ENCODE peak calls at places on chromosomes 2 and 18, in nine cellular contexts. One of them, this sample, is unnamed.

GRCh38 chr18:55575949-55576348 is 12.0 kb downstream of the TCF4 start:
- DNase-seq in AG10803: no peak
- DNase-seq in kidney epithelial cell: no peak
- DNase-seq in PC-3: no peak
- DNase-seq in fibroblast of lung: no peak
- DNase-seq in Peyer's patch: no peak
- DNase-seq in right lobe of liver: no peak
- DNase-seq in GM10248: no peak
- DNase-seq in GM13976: no peak
- DNase-seq in this sample: no peak

GRCh38 chr2:27891063-27891819 is 712 bp downstream of the BABAM2 start:
- DNase-seq in fibroblast of lung: peak
- DNase-seq in PC-3: peak
- DNase-seq in AG10803: peak
- DNase-seq in GM13976: peak
- DNase-seq in GM10248: peak
- DNase-seq in right lobe of liver: peak
- DNase-seq in kidney epithelial cell: no peak
- DNase-seq in Peyer's patch: peak
- DNase-seq in this sample: peak

GRCh38 chr18:76518543-76519155 is 23.6 kb upstream of the ZNF516 start:
- DNase-seq in kidney epithelial cell: no peak
- DNase-seq in GM10248: no peak
- DNase-seq in fibroblast of lung: peak
- DNase-seq in PC-3: no peak
- DNase-seq in GM13976: no peak
- DNase-seq in AG10803: no peak
- DNase-seq in Peyer's patch: peak
- DNase-seq in right lobe of liver: no peak
- DNase-seq in this sample: peak

GRCh38 chr2:60439219-60439974 is 114.1 kb downstream of the BCL11A start:
- DNase-seq in GM10248: peak
- DNase-seq in PC-3: no peak
- DNase-seq in kidney epithelial cell: no peak
- DNase-seq in AG10803: no peak
- DNase-seq in Peyer's patch: peak
- DNase-seq in fibroblast of lung: no peak
- DNase-seq in right lobe of liver: peak
- DNase-seq in GM13976: peak
- DNase-seq in this sample: peak

GRCh38 chr18:78607221-78607620 is 372.4 kb upstream of the SALL3 start:
- DNase-seq in right lobe of liver: no peak
- DNase-seq in AG10803: no peak
- DNase-seq in Peyer's patch: no peak
- DNase-seq in kidney epithelial cell: no peak
- DNase-seq in GM10248: no peak
- DNase-seq in GM13976: no peak
- DNase-seq in PC-3: no peak
- DNase-seq in fibroblast of lung: no peak
- DNase-seq in this sample: no peak

GRCh38 chr2:200189964-200190363 is 116.5 kb upstream of the SPATS2L start:
- DNase-seq in right lobe of liver: no peak
- DNase-seq in fibroblast of lung: no peak
- DNase-seq in AG10803: peak
- DNase-seq in PC-3: no peak
- DNase-seq in GM13976: no peak
- DNase-seq in kidney epithelial cell: no peak
- DNase-seq in Peyer's patch: no peak
- DNase-seq in GM10248: no peak
- DNase-seq in this sample: no peak

GRCh38 chr2:122516775-122517174 is 761.3 kb downstream of the TSN start:
- DNase-seq in fibroblast of lung: no peak
- DNase-seq in PC-3: no peak
- DNase-seq in AG10803: no peak
- DNase-seq in right lobe of liver: no peak
- DNase-seq in GM13976: no peak
- DNase-seq in Peyer's patch: no peak
- DNase-seq in kidney epithelial cell: no peak
- DNase-seq in GM10248: no peak
- DNase-seq in this sample: no peak

GRCh38 chr2:211928186-211928585 is 610.4 kb downstream of the ERBB4 start:
- DNase-seq in fibroblast of lung: no peak
- DNase-seq in Peyer's patch: no peak
- DNase-seq in right lobe of liver: no peak
- DNase-seq in kidney epithelial cell: no peak
- DNase-seq in AG10803: no peak
- DNase-seq in GM13976: no peak
- DNase-seq in PC-3: no peak
- DNase-seq in GM10248: no peak
- DNase-seq in this sample: no peak

GRCh38 chr18:55306338-55306737 is 281.7 kb downstream of the TCF4 start:
- DNase-seq in GM10248: no peak
- DNase-seq in fibroblast of lung: no peak
- DNase-seq in AG10803: no peak
- DNase-seq in GM13976: no peak
- DNase-seq in kidney epithelial cell: no peak
- DNase-seq in Peyer's patch: no peak
- DNase-seq in PC-3: no peak
- DNase-seq in right lobe of liver: no peak
- DNase-seq in this sample: no peak

GRCh38 chr18:66994790-66995189 is 390.9 kb upstream of the CDH19 start:
- DNase-seq in fibroblast of lung: no peak
- DNase-seq in Peyer's patch: no peak
- DNase-seq in PC-3: peak
- DNase-seq in right lobe of liver: no peak
- DNase-seq in GM10248: no peak
- DNase-seq in GM13976: no peak
- DNase-seq in AG10803: no peak
- DNase-seq in kidney epithelial cell: no peak
- DNase-seq in this sample: no peak

GRCh38 chr18:39454866-39455265 is 1889.3 kb upstream of the CELF4 start:
- DNase-seq in PC-3: no peak
- DNase-seq in kidney epithelial cell: no peak
- DNase-seq in right lobe of liver: no peak
- DNase-seq in AG10803: no peak
- DNase-seq in fibroblast of lung: peak
- DNase-seq in Peyer's patch: no peak
- DNase-seq in GM10248: no peak
- DNase-seq in GM13976: no peak
- DNase-seq in this sample: no peak

GRCh38 chr2:223560704-223561435 is 41.3 kb downstream of the SCG2 start:
- DNase-seq in Peyer's patch: no peak
- DNase-seq in fibroblast of lung: peak
- DNase-seq in GM10248: no peak
- DNase-seq in PC-3: peak
- DNase-seq in GM13976: no peak
- DNase-seq in AG10803: no peak
- DNase-seq in right lobe of liver: no peak
- DNase-seq in kidney epithelial cell: no peak
- DNase-seq in this sample: no peak

GRCh38 chr2:168490015-168490874 is 34.2 kb downstream of the CERS6 start:
- DNase-seq in AG10803: no peak
- DNase-seq in GM13976: peak
- DNase-seq in kidney epithelial cell: no peak
- DNase-seq in fibroblast of lung: peak
- DNase-seq in GM10248: peak
- DNase-seq in Peyer's patch: peak
- DNase-seq in PC-3: no peak
- DNase-seq in right lobe of liver: no peak
- DNase-seq in this sample: no peak

GRCh38 chr18:23191952-23192662 is 56.8 kb downstream of the CABLES1 start:
- DNase-seq in PC-3: peak
- DNase-seq in GM10248: no peak
- DNase-seq in right lobe of liver: peak
- DNase-seq in Peyer's patch: peak
- DNase-seq in fibroblast of lung: peak
- DNase-seq in AG10803: peak
- DNase-seq in GM13976: no peak
- DNase-seq in kidney epithelial cell: peak
- DNase-seq in this sample: no peak

GRCh38 chr18:78703297-78703696 is 276.3 kb upstream of the SALL3 start:
- DNase-seq in GM10248: no peak
- DNase-seq in fibroblast of lung: no peak
- DNase-seq in AG10803: no peak
- DNase-seq in PC-3: no peak
- DNase-seq in right lobe of liver: no peak
- DNase-seq in kidney epithelial cell: no peak
- DNase-seq in GM13976: no peak
- DNase-seq in Peyer's patch: no peak
- DNase-seq in this sample: no peak

GRCh38 chr2:207282916-207283315 is 117.2 kb upstream of the KLF7 start:
- DNase-seq in AG10803: no peak
- DNase-seq in fibroblast of lung: no peak
- DNase-seq in kidney epithelial cell: no peak
- DNase-seq in GM10248: no peak
- DNase-seq in right lobe of liver: no peak
- DNase-seq in Peyer's patch: no peak
- DNase-seq in GM13976: no peak
- DNase-seq in PC-3: no peak
- DNase-seq in this sample: no peak

GRCh38 chr18:73691118-73691517 is 456.5 kb downstream of the FBXO15 start:
- DNase-seq in kidney epithelial cell: no peak
- DNase-seq in PC-3: peak
- DNase-seq in GM10248: no peak
- DNase-seq in GM13976: no peak
- DNase-seq in AG10803: peak
- DNase-seq in right lobe of liver: no peak
- DNase-seq in Peyer's patch: no peak
- DNase-seq in fibroblast of lung: peak
- DNase-seq in this sample: no peak

GRCh38 chr2:31222086-31222485 is 4.8 kb upstream of the CAPN14 start:
- DNase-seq in AG10803: no peak
- DNase-seq in fibroblast of lung: no peak
- DNase-seq in kidney epithelial cell: no peak
- DNase-seq in PC-3: no peak
- DNase-seq in GM10248: no peak
- DNase-seq in GM13976: no peak
- DNase-seq in right lobe of liver: no peak
- DNase-seq in Peyer's patch: no peak
- DNase-seq in this sample: no peak
- TF ChIP-seq CTCF in AG10803: no peak
- TF ChIP-seq CTCF in fibroblast of lung: no peak
- TF ChIP-seq CTCF in kidney epithelial cell: no peak
- TF ChIP-seq CTCF in PC-3: no peak
- TF ChIP-seq CTCF in GM10248: no peak
- TF ChIP-seq CTCF in GM13976: no peak
- TF ChIP-seq CTCF in right lobe of liver: no peak
- TF ChIP-seq CTCF in Peyer's patch: no peak
- TF ChIP-seq CTCF in this sample: no peak

DNA sequence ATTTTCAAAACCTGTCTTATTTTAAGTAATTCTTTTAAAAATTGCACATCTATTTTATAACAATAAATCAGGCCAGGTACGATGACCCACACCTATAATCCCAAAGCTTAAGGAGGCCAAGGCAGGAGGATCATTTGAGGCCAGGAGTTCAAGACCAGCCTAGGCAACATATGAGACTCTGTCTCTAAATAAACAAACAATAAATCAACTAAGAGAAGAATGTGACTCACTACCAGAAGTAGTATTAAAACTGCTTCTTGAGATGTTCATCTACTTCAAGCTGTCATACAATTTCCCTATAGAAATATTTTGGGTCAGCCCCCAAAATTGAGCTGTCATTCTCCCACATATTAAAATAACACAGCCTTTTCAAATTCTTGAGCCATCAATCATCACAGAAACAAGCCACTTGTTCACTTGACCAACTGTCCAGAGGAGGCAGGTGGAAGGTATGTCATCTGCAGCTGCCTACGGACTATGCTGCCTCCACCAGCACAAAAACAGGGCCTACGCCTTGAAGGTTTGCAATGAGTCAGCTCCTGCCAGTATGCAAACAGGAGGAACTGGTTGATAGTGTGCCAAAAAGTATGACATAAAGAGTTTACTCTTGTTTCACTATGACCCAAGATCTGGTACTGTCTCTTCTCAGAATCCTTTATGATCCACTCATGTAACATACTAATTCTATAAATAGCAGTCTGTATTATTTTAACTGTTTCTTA is 33.6 kb downstream of the KIDINS220 start:
- DNase-seq in GM10248: peak
- DNase-seq in PC-3: peak
- DNase-seq in kidney epithelial cell: peak
- DNase-seq in GM13976: peak
- DNase-seq in right lobe of liver: no peak
- DNase-seq in Peyer's patch: peak
- DNase-seq in fibroblast of lung: peak
- DNase-seq in AG10803: peak
- DNase-seq in this sample: no peak
- TF ChIP-seq CTCF in GM10248: peak
- TF ChIP-seq CTCF in PC-3: no peak
- TF ChIP-seq CTCF in kidney epithelial cell: peak
- TF ChIP-seq CTCF in GM13976: no peak
- TF ChIP-seq CTCF in right lobe of liver: peak
- TF ChIP-seq CTCF in Peyer's patch: peak
- TF ChIP-seq CTCF in fibroblast of lung: no peak
- TF ChIP-seq CTCF in AG10803: no peak
- TF ChIP-seq CTCF in this sample: no peak

DNA sequence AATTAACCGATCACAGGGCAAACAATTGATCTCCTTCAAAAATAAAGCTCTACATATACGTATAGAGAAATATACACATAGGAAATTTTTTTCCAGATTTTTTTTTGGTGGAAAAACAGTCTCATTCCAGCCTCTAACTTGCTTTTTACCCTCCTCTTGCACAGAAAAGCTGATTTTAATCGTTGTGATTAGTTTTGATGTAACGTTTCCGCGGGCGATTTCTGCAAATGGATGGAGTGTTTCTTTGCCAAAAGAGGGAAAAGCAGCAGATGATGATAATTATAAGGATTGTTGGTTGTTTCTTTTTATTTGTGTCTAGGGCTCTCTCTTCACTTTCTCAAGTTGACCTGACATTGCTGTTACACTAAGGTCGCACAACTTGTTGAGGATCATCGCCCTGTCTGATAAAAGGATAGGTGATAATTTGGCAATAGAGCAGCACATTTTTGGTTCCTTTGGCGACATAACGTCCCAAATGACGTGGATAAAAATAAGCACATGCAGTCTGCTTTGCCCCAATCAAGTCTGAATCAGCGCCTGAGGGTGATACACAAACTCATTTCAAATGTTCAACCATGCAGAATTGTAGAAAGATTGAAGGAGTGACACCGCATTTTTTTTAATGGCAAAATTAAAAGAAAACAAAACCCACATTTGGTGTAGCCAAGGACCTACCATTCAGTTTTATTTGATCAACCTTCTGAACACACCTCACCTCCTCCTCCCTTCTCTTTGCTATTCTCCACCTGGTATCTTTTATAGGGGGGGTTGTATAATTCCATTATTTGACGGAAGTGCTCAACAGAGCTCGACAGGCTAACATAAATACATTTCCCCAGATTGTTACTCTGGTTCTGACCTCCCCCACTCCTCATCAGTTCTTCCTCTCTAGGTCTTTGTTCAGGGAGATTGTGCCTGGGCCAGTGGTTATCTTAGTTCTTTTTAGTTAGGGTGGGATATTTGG is 109.5 kb upstream of the KCTD1 start:
- DNase-seq in right lobe of liver: no peak
- DNase-seq in GM10248: no peak
- DNase-seq in Peyer's patch: no peak
- DNase-seq in kidney epithelial cell: no peak
- DNase-seq in fibroblast of lung: no peak
- DNase-seq in GM13976: no peak
- DNase-seq in PC-3: no peak
- DNase-seq in AG10803: no peak
- DNase-seq in this sample: no peak
- TF ChIP-seq CTCF in right lobe of liver: no peak
- TF ChIP-seq CTCF in GM10248: no peak
- TF ChIP-seq CTCF in Peyer's patch: no peak
- TF ChIP-seq CTCF in kidney epithelial cell: no peak
- TF ChIP-seq CTCF in fibroblast of lung: no peak
- TF ChIP-seq CTCF in GM13976: no peak
- TF ChIP-seq CTCF in PC-3: no peak
- TF ChIP-seq CTCF in AG10803: no peak
- TF ChIP-seq CTCF in this sample: no peak

GRCh38 chr2:238938460-238939055 is 90.7 kb downstream of the TWIST2 start:
- DNase-seq in fibroblast of lung: peak
- DNase-seq in kidney epithelial cell: no peak
- DNase-seq in GM13976: no peak
- DNase-seq in AG10803: peak
- DNase-seq in right lobe of liver: peak
- DNase-seq in GM10248: no peak
- DNase-seq in Peyer's patch: peak
- DNase-seq in PC-3: no peak
- DNase-seq in this sample: no peak
- TF ChIP-seq CTCF in fibroblast of lung: no peak
- TF ChIP-seq CTCF in kidney epithelial cell: no peak
- TF ChIP-seq CTCF in GM13976: no peak
- TF ChIP-seq CTCF in AG10803: no peak
- TF ChIP-seq CTCF in right lobe of liver: no peak
- TF ChIP-seq CTCF in GM10248: no peak
- TF ChIP-seq CTCF in Peyer's patch: no peak
- TF ChIP-seq CTCF in PC-3: no peak
- TF ChIP-seq CTCF in this sample: no peak